ENCODE peak calls at places on chromosomes 5 and 9, in ten cellular contexts. Z is RPMI7951, A is iPS-NIHi11, L is germinal center, W is mucosa of gallbladder, S is NCI-H1105 treated with DMSO at 0.1 percent for 48 hours, N is fibroblast of pulmonary artery, G is SK-N-SH, I is Caki2, R is substantia nigra. T is an unnamed sample.
A peak's percentile ranks its signal among the peaks of the same experiment; 100 is the strongest.

GRCh38 chr9:125049212-125049611 is 94.1 kb downstream of the SCAI start:
- DNase-seq in Z (no peak), A (no peak), L (no peak), W (no peak), S (no peak), N (no peak), G (no peak), I (no peak), R (no peak), T (no peak)

GRCh38 chr5:148374693-148375360 is 8.9 kb upstream of the FBXO38 start:
- DNase-seq in Z (peak; percentile 51), A (peak; percentile 63), L (peak; percentile 8), W (peak; percentile 26), S (peak; percentile 1), N (peak; percentile 86), G (peak; percentile 31), I (peak; percentile 36), R (peak; percentile 2), T (peak; percentile 11)

GRCh38 chr9:8457814-8458213 is 658.2 kb upstream of the DMAC1 start:
- DNase-seq in Z (no peak), A (no peak), L (no peak), W (no peak), S (no peak), N (no peak), G (no peak), I (no peak), R (no peak), T (no peak)

GRCh38 chr9:98101868-98102273 is 17.2 kb downstream of the TRIM14 start:
- DNase-seq in Z (no peak), A (peak; percentile 29), L (peak; percentile 73), W (peak; percentile 42), S (peak; percentile 39), N (no peak), G (no peak), I (no peak), R (no peak), T (peak; percentile 46)

GRCh38 chr9:130886981-130887380 is 9.6 kb downstream of the QRFP start:
- DNase-seq in Z (no peak), A (no peak), L (no peak), W (no peak), S (no peak), N (no peak), G (peak; percentile 9), I (no peak), R (no peak), T (no peak)

GRCh38 chr5:73160239-73160671 is 12.7 kb upstream of the TMEM174 start:
- DNase-seq in Z (peak; percentile 41), A (no peak), L (peak; percentile 20), W (no peak), S (no peak), N (no peak), G (no peak), I (no peak), R (no peak), T (no peak)

GRCh38 chr5:128965011-128965637 is at the start of gene SLC27A6:
- DNase-seq in Z (no peak), A (peak; percentile 77), L (no peak), W (no peak), S (no peak), N (no peak), G (peak; percentile 81), I (no peak), R (peak; percentile 21), T (no peak)

GRCh38 chr5:146620663-146621051 is 104.7 kb upstream of the GPR151 start:
- DNase-seq in Z (no peak), A (no peak), L (no peak), W (no peak), S (peak; percentile 93), N (no peak), G (no peak), I (no peak), R (peak; percentile 7), T (no peak)

GRCh38 chr5:50691399-50692016 is 25.1 kb downstream of the PARP8 start:
- DNase-seq in Z (no peak), A (no peak), L (no peak), W (no peak), S (no peak), N (no peak), G (no peak), I (no peak), R (no peak), T (no peak)

GRCh38 chr9:4640027-4640426 is 22.1 kb upstream of the PLPP6 start:
- DNase-seq in Z (no peak), A (peak; percentile 42), L (peak; percentile 6), W (no peak), S (peak; percentile 45), N (peak; percentile 42), G (peak; percentile 53), I (peak; percentile 15), R (no peak), T (no peak)

GRCh38 chr5:143401846-143402463 is 1.5 kb downstream of the NR3C1 start:
- DNase-seq in Z (no peak), A (no peak), L (no peak), W (no peak), S (peak; percentile 25), N (no peak), G (no peak), I (peak; percentile 46), R (no peak), T (no peak)

GRCh38 chr5:125295405-125295872 is 549.0 kb upstream of the ZNF608 start:
- DNase-seq in Z (peak; percentile 24), A (no peak), L (no peak), W (no peak), S (no peak), N (peak; percentile 50), G (no peak), I (peak; percentile 34), R (no peak), T (no peak)

GRCh38 chr5:179836225-179837019 is 15.7 kb downstream of the SQSTM1 start:
- DNase-seq in Z (peak; percentile 57), A (no peak), L (no peak), W (no peak), S (no peak), N (no peak), G (no peak), I (peak; percentile 70), R (no peak), T (no peak)

GRCh38 chr5:167378894-167379723 is 912.3 kb upstream of the WWC1 start:
- DNase-seq in Z (no peak), A (no peak), L (no peak), W (no peak), S (no peak), N (no peak), G (no peak), I (no peak), R (no peak), T (peak; percentile 29)

T was measured in left colon.